ENCODE peak calls at places on chromosomes 16 and 17, in four cellular contexts. One of them, this sample, is unnamed.

GRCh38 chr16:46972971-46973456 is 460 bp downstream of the DNAJA2 start:
- DNase-seq in neural progenitor cell: peak; percentile 67
- DNase-seq in PC-9: peak; percentile 51
- DNase-seq in GM23248: peak; percentile 67
- DNase-seq in this sample: peak; percentile 51

GRCh38 chr17:77392376-77393273 is 251.9 kb downstream of the SEC14L1 start:
- DNase-seq in neural progenitor cell: peak; percentile 91
- DNase-seq in GM23248: peak; percentile 66
- DNase-seq in PC-9: no peak
- DNase-seq in this sample: peak; percentile 87

GRCh38 chr17:43734376-43734775 is 24.2 kb downstream of the SOST start:
- DNase-seq in PC-9: no peak
- DNase-seq in neural progenitor cell: no peak
- DNase-seq in GM23248: peak; percentile 92
- DNase-seq in this sample: no peak

GRCh38 chr17:81651692-81652091 is 4.7 kb downstream of the PDE6G start:
- DNase-seq in neural progenitor cell: no peak
- DNase-seq in PC-9: peak; percentile 89
- DNase-seq in GM23248: peak; percentile 90
- DNase-seq in this sample: no peak

GRCh38 chr17:81228834-81229665 is 6.3 kb upstream of the CEP131 start:
- DNase-seq in PC-9: no peak
- DNase-seq in neural progenitor cell: no peak
- DNase-seq in GM23248: no peak
- DNase-seq in this sample: no peak

GRCh38 chr16:71460246-71460645 is 1.8 kb downstream of the ZNF23 start:
- DNase-seq in GM23248: peak; percentile 91
- DNase-seq in neural progenitor cell: no peak
- DNase-seq in PC-9: no peak
- DNase-seq in this sample: no peak

GRCh38 chr17:68580236-68580903 is 20.8 kb downstream of the FAM20A start:
- DNase-seq in GM23248: peak; percentile 91
- DNase-seq in neural progenitor cell: no peak
- DNase-seq in PC-9: no peak
- DNase-seq in this sample: no peak

GRCh38 chr17:45436161-45436560 is 3.5 kb upstream of the ARHGAP27 start:
- DNase-seq in neural progenitor cell: no peak
- DNase-seq in GM23248: no peak
- DNase-seq in PC-9: no peak
- DNase-seq in this sample: no peak

GRCh38 chr16:7246578-7246977 is 86.1 kb upstream of the RBFOX1 start:
- DNase-seq in PC-9: no peak
- DNase-seq in GM23248: peak; percentile 0
- DNase-seq in neural progenitor cell: peak; percentile 73
- DNase-seq in this sample: peak; percentile 21

GRCh38 chr16:81170824-81171223 is 67.7 kb upstream of the BCO1 start:
- DNase-seq in neural progenitor cell: peak; percentile 41
- DNase-seq in GM23248: peak; percentile 12
- DNase-seq in PC-9: no peak
- DNase-seq in this sample: peak; percentile 71

GRCh38 chr17:41098476-41098875 is 534 bp upstream of the KRTAP4-8 start:
- DNase-seq in PC-9: no peak
- DNase-seq in neural progenitor cell: no peak
- DNase-seq in GM23248: peak; percentile 76
- DNase-seq in this sample: no peak

GRCh38 chr16:1778200-1779179 is 3.9 kb downstream of the SPSB3 start:
- DNase-seq in PC-9: no peak
- DNase-seq in neural progenitor cell: no peak
- DNase-seq in GM23248: no peak
- DNase-seq in this sample: no peak

GRCh38 chr17:83073389-83074063 is 5.9 kb upstream of the METRNL start:
- DNase-seq in PC-9: peak; percentile 88
- DNase-seq in GM23248: peak; percentile 41
- DNase-seq in neural progenitor cell: no peak
- DNase-seq in this sample: no peak

GRCh38 chr17:45940826-45941225 is 46.5 kb downstream of the MAPT start:
- DNase-seq in PC-9: no peak
- DNase-seq in GM23248: no peak
- DNase-seq in neural progenitor cell: no peak
- DNase-seq in this sample: no peak

GRCh38 chr16:57038151-57038550 is 48.8 kb downstream of the NLRC5 start:
- DNase-seq in PC-9: no peak
- DNase-seq in GM23248: peak; percentile 66
- DNase-seq in neural progenitor cell: no peak
- DNase-seq in this sample: no peak

GRCh38 chr16:1067629-1068028 is 4.9 kb upstream of the SSTR5 start:
- DNase-seq in neural progenitor cell: no peak
- DNase-seq in PC-9: no peak
- DNase-seq in GM23248: no peak
- DNase-seq in this sample: no peak

GRCh38 chr16:20803561-20804214 is 2.6 kb downstream of the ERI2 start:
- DNase-seq in GM23248: peak; percentile 22
- DNase-seq in PC-9: no peak
- DNase-seq in neural progenitor cell: no peak
- DNase-seq in this sample: no peak

GRCh38 chr16:3035289-3035971 is 1.3 kb downstream of the BICDL2 start:
- DNase-seq in PC-9: no peak
- DNase-seq in neural progenitor cell: no peak
- DNase-seq in GM23248: no peak
- DNase-seq in this sample: no peak

GRCh38 chr16:3035972-3036725 is 595 bp downstream of the BICDL2 start:
- DNase-seq in PC-9: peak; percentile 63
- DNase-seq in neural progenitor cell: no peak
- DNase-seq in GM23248: no peak
- DNase-seq in this sample: peak; percentile 62

GRCh38 chr16:3038256-3038655 is 1.5 kb upstream of the BICDL2 start:
- DNase-seq in PC-9: peak; percentile 70
- DNase-seq in neural progenitor cell: no peak
- DNase-seq in GM23248: peak; percentile 10
- DNase-seq in this sample: peak; percentile 89

GRCh38 chr16:3038896-3039295 is 2.2 kb upstream of the BICDL2 start:
- DNase-seq in GM23248: no peak
- DNase-seq in PC-9: no peak
- DNase-seq in neural progenitor cell: no peak
- DNase-seq in this sample: no peak

DNA sequence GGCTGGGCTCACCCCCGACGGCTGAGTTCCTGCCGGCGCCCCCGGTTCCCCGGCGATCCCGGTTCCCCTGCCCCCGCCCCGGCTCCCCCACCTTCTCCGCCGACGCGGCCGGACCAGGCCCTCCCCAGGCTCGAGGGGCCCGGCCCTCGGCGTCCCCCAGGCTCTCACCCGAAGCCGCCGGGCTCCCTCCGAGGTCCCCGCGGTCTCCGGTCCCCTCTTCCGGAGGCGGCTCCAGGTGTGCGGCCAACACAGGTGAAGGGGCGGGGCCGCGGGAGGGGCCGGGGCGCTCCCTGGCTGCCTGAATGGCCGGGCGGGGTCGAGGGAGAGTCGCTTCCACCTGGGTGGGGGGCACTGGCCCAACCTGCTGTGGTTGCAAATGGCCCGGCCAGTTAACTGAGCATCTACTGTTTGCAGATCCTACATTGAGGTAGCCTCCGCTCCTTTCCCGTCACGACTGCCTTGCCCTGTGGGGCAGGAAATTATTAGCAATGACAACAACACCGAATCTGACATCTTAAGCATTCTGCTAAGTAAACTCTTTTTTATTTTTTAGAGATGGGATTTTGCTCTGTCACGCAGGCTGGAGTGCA is at the start of gene BICDL2:
- DNase-seq in PC-9: peak; percentile 73
- DNase-seq in GM23248: no peak
- DNase-seq in neural progenitor cell: no peak
- DNase-seq in this sample: peak; percentile 93
- TF ChIP-seq EZH2 in PC-9: no peak
- TF ChIP-seq EZH2 in GM23248: no peak
- TF ChIP-seq EZH2 in neural progenitor cell: peak; percentile 99
- TF ChIP-seq EZH2 in this sample: no peak

GRCh38 chr16:88912556-88912955 is 46.1 kb upstream of the PABPN1L start:
- DNase-seq in GM23248: no peak
- DNase-seq in PC-9: no peak
- DNase-seq in neural progenitor cell: no peak
- DNase-seq in this sample: no peak

GRCh38 chr16:88909431-88910210 is 43.2 kb upstream of the PABPN1L start:
- DNase-seq in GM23248: no peak
- DNase-seq in neural progenitor cell: no peak
- DNase-seq in PC-9: no peak
- DNase-seq in this sample: no peak

GRCh38 chr16:88911148-88911945 is 44.9 kb upstream of the PABPN1L start:
- DNase-seq in neural progenitor cell: no peak
- DNase-seq in PC-9: no peak
- DNase-seq in GM23248: no peak
- DNase-seq in this sample: no peak

GRCh38 chr16:88911946-88912310 is 45.5 kb upstream of the PABPN1L start:
- DNase-seq in PC-9: no peak
- DNase-seq in neural progenitor cell: no peak
- DNase-seq in GM23248: no peak
- DNase-seq in this sample: no peak

DNA sequence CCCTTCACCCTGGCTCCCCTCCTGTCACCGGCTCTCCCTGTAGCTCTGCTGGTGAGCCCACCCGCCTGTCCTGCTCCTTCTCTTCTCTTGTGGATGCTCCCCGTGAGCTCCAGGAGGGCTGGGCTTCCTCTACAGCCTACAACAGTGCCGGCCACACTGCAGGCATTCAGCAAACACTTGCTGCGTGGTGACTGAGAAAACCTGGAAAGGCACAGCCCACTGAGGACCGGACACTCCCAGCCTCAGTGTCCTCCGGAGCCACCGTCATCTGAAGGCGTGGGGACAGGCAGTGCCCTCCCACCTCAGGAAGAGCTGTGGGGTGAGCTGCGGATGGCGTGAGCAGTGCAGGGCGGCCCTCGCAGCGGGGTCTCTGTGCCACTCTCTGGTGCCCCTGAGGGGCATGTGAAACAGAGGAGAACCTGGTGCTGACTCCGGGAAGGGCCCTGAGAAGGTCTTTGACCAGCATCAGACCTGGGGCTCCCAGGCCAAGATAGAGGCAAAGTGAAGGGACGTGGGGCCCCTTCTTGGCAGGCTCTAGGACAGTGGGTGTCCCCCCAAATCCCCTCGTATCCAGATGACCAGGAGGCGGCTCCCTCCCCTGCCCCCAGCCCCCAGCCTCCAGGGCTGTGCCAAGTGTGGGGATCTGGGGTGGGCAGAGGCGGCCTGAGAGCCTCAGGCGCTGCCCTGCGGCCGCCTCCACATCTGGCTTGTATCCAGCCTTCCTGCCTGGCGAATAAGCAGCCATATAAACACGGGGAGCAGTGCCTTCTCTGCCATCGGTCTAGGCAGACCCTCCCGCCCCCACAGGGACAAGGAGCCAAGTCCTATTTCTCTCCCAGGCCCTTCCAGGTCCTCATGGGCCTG is 44.1 kb upstream of the PABPN1L start:
- DNase-seq in GM23248: no peak
- DNase-seq in PC-9: no peak
- DNase-seq in neural progenitor cell: no peak
- DNase-seq in this sample: no peak
- TF ChIP-seq EZH2 in GM23248: no peak
- TF ChIP-seq EZH2 in PC-9: no peak
- TF ChIP-seq EZH2 in neural progenitor cell: no peak
- TF ChIP-seq EZH2 in this sample: no peak

DNA sequence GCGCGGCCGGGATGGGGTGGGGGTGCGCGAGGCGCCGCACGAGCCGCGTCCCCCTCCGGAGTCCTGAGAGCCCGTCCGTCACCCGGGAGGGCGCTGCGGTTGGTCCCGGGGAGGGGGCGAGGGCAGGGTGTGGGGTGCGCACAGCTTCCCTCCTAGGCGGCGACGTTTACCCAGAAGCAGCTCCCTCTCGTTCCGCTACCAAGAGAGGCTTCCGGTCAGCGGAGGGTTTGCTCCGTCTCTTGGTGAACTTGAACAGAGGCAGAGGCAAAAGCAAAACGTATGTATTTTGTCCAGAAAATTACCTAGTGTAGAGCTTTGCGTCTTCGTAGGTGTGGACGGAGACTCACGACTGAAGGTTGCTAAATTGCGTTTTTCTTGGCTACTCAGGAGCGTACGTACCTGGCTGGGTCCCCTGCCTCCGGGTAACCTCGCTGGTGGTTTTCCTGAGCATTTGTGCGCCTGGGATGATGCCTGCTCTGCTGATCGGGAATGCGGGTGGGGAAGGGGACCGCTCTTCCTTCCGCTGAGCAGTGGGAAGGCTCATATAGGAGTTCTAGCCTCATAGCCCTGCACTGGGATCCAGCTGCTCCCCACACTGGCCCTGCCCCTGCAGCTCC is 824 bp downstream of the WSCD1 start:
- DNase-seq in neural progenitor cell: peak; percentile 48
- DNase-seq in PC-9: no peak
- DNase-seq in GM23248: no peak
- DNase-seq in this sample: peak; percentile 51
- TF ChIP-seq EZH2 in neural progenitor cell: no peak
- TF ChIP-seq EZH2 in PC-9: no peak
- TF ChIP-seq EZH2 in GM23248: no peak
- TF ChIP-seq EZH2 in this sample: no peak

DNA sequence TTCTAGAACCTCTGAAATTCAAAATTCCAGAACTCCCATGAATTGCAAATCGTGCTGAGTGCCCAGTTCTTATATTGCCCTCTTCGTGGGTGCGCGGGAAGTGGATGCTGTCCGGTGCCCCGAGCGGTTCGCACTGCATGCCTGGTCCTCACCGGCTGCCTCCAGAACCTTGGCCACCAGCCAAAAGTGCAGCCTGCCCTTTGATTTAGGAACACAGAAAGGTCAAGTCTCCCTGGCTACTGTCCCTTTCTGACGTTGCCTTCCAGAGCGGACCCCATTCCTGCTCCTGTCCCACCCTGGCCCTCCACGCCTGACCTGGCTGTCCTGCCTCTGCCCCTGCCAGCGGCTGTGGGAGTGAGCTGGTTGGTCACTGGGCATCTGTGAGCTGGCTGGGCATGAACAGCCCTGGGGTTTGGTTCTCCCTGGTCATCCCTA is 9.7 kb downstream of the NEUROD2 start:
- DNase-seq in PC-9: no peak
- DNase-seq in GM23248: no peak
- DNase-seq in neural progenitor cell: no peak
- DNase-seq in this sample: no peak
- TF ChIP-seq EZH2 in PC-9: no peak
- TF ChIP-seq EZH2 in GM23248: no peak
- TF ChIP-seq EZH2 in neural progenitor cell: no peak
- TF ChIP-seq EZH2 in this sample: no peak

DNA sequence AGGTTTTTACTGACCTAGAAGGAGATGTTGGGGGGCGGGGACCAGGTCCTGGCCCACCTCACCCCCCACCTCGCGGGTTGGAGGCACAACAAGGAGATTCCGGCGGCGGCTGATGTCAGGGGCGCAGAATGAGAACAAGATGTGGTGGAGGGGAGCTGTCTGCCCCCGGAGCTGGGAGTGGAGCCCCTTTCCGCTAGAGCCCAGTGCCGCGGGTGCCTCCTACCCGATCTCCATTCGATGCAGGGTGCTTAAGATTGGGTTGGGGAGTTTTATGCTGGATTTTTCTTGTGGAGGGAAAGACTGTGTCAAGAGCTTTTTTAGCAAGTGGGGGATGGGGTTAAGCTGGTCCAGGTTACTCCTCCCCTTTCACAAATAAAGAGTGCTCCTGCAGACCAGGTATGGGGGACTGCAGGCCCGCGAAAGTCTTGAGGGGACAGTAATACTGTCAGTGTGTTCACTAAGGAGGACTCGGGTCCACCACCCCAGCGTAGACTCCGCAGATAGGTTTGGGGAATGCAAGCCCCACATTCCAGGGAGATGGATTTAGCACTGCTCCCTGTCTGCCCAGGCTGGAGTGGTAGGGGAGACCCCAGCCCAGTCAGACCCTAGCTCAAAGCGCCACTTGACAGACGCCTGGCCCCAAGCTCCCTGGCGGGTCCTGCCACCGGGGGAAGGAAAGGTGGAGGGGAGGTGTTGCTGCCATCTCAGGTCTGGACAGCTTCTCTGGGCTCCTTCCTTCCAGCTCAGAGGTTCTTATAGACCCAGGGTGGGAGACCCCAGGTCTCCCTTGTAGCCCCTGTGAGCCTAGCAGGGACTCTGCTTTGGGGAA is 2.0 kb downstream of the CACNA1G start:
- DNase-seq in PC-9: no peak
- DNase-seq in GM23248: peak; percentile 37
- DNase-seq in neural progenitor cell: no peak
- DNase-seq in this sample: peak; percentile 53
- TF ChIP-seq EZH2 in PC-9: no peak
- TF ChIP-seq EZH2 in GM23248: peak; percentile 97
- TF ChIP-seq EZH2 in neural progenitor cell: peak; percentile 87
- TF ChIP-seq EZH2 in this sample: peak; percentile 77